ENCODE peak calls at places on chromosomes 13 and 19, in six cellular contexts. V is cerebellar nuclear complex; J is CD4-positive, CD25-positive, alpha-beta regulatory T cell; U is CD8-positive, alpha-beta memory T cell; B is hepatocyte; M is germinal center. P is an unnamed sample.

GRCh38 chr19:47492571-47493377 is 8.8 kb upstream of the KPTN start:
- DNase-seq in V (no peak), J (no peak), U (no peak), B (no peak), M (no peak), P (no peak)

GRCh38 chr13:34021619-34022018 is 203.7 kb downstream of the RFC3 start:
- DNase-seq in V (no peak), J (no peak), U (no peak), B (no peak), M (no peak), P (no peak)

GRCh38 chr13:55418095-55418494 is 1722.6 kb upstream of the PRR20A start:
- DNase-seq in V (no peak), J (no peak), U (no peak), B (no peak), M (no peak), P (no peak)

GRCh38 chr19:13830761-13831481 is 35.7 kb downstream of the ZSWIM4 start:
- DNase-seq in V (no peak), J (no peak), U (no peak), B (no peak), M (no peak), P (no peak)

GRCh38 chr19:35528218-35529038 is at the start of gene SBSN:
- DNase-seq in V (no peak), J (no peak), U (no peak), B (no peak), M (no peak), P (peak)

GRCh38 chr19:15885167-15885566 is 12.7 kb downstream of the CYP4F2 start:
- DNase-seq in V (no peak), J (no peak), U (no peak), B (no peak), M (no peak), P (no peak)

GRCh38 chr19:19559942-19560341 is 21.9 kb downstream of the CILP2 start:
- DNase-seq in V (no peak), J (peak), U (no peak), B (no peak), M (no peak), P (no peak)

GRCh38 chr13:113759525-113760137 is 605 bp downstream of the TMEM255B start:
- DNase-seq in V (no peak), J (no peak), U (no peak), B (no peak), M (no peak), P (no peak)